ENCODE peak calls at places on chromosome 18, in seven cellular contexts. G is IMR-90, Q is stomach, X is right atrium auricular region, E is cardiac muscle cell, C is psoas muscle, S is BE2C. I is an unnamed sample.

GRCh38 chr18:46070683-46071614 is 1.1 kb downstream of the PSTPIP2 start:
- DNase-seq in C (no peak), S (no peak), G (no peak), E (no peak), Q (no peak), X (no peak), I (no peak)

GRCh38 chr18:76494181-76494540 is 881 bp downstream of the ZNF516 start:
- DNase-seq in Q (no peak), X (no peak), E (peak), C (peak), G (peak), S (peak), I (peak)

GRCh38 chr18:21004721-21005120 is 106.9 kb downstream of the ROCK1 start:
- DNase-seq in X (no peak), Q (no peak), G (peak), S (no peak), E (peak), C (no peak), I (peak)

GRCh38 chr18:45335644-45336043 is 279.6 kb upstream of the SLC14A2 start:
- DNase-seq in C (no peak), X (no peak), G (no peak), S (no peak), Q (no peak), E (no peak), I (no peak)

GRCh38 chr18:25067291-25068050 is 284.5 kb downstream of the ZNF521 start:
- DNase-seq in X (no peak), G (no peak), S (no peak), Q (no peak), E (no peak), C (no peak), I (no peak)

GRCh38 chr18:79570266-79571201 is 109.1 kb upstream of the CTDP1 start:
- DNase-seq in Q (no peak), S (no peak), G (peak), X (no peak), E (peak), C (peak), I (peak)

GRCh38 chr18:5937795-5938194 is 42.5 kb upstream of the TMEM200C start:
- DNase-seq in Q (no peak), S (no peak), C (no peak), G (no peak), E (no peak), X (no peak), I (no peak)

GRCh38 chr18:47180765-47181164 is 4.6 kb upstream of the IER3IP1 start:
- DNase-seq in X (no peak), C (no peak), E (no peak), Q (no peak), G (no peak), S (no peak), I (no peak)

DNA sequence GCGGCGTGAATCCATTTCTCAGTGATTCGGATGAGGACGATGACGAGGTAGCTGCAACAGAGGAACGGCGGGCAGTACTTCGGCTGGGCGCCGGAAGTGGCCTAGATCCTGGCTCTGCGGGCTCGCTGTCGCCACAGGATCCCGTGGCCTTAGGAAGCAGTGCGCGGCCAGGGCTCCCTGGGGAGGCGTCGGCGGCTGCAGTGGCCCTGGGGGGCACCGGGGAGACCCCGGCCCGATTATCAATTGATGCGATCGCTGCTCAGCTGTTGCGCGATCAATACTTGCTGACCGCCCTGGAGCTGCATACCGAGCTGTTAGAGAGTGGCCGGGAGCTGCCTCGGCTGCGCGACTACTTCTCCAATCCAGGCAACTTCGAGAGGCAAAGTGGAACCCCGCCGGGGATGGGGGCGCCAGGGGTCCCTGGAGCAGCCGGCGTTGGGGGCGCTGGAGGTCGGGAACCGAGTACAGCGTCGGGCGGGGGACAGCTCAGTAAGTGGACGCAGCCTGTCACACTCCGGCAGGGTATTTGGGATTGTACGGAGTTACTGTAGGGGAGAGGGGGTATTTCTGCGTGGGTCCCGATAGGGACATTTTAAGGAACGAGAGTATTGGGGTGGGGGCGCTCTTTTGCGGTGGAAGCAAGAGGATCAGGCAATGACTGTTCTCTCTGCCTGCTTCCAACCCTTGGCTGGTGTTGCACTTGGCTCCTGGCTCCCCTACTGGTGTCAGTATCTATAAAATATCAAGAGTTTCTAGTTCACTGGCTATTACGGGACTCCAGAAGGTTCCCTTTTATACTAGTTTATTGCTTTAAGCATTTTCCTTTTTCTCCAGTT is 706 bp downstream of the RELCH start:
- DNase-seq in S (peak), X (no peak), Q (peak), G (peak), C (peak), E (peak), I (peak)
- TF ChIP-seq CTCF in S (peak), X (no peak), Q (peak), G (peak), C (no peak), E (no peak), I (peak)

GRCh38 chr18:34978533-34978893 is 62.7 kb upstream of the MAPRE2 start:
- DNase-seq in Q (no peak), X (no peak), G (no peak), C (no peak), S (no peak), E (no peak), I (no peak)

GRCh38 chr18:34976899-34977786 is 64.1 kb upstream of the MAPRE2 start:
- DNase-seq in C (peak), Q (peak), E (peak), X (peak), S (peak), G (peak), I (no peak)

GRCh38 chr18:34976534-34976898 is 64.7 kb upstream of the MAPRE2 start:
- DNase-seq in G (no peak), S (no peak), C (no peak), E (no peak), Q (no peak), X (peak), I (no peak)

GRCh38 chr18:34978953-34979608 is 62.1 kb upstream of the MAPRE2 start:
- DNase-seq in G (peak), C (peak), Q (peak), X (peak), E (peak), S (peak), I (peak)

DNA sequence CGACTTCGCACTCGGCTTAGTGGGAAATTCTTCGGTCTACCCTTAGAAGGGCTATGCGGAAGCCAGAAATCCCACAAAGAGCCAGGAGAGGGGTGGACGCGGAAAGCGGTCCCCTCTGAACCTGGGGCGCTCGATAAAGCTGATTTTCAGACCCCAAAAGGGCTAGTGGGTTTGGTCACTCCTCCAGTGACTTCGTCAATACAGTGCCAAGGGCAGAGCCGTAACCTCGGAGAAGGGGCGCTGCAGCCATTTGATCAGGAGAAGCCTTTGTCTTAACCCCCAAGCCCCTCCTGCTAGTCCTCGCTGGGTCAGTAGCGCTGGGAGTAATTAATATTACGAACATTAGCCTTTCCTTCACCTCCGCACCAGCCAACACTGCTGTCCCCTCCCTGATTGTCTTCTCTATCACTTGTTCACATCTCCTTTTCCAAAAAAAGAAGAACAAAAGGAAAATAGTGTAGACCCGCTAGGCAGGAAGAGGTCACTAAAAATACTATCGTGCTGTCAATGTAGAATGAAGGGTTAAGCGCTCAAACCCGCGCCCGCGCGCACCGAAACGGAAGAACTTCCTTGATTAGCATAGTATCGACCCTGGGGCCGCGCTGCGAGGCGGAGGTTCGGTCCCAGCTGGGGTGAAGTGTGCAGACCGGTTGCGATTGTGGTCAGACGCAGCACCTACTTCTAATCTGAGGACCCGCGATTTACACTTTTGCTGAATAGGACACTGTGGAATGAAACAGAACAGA is 63.3 kb upstream of the MAPRE2 start:
- DNase-seq in E (no peak), C (peak), Q (peak), X (peak), G (peak), S (peak), I (no peak)
- H3K4me3 ChIP-seq in E (peak), C (peak), Q (peak), X (peak), G (peak), S (peak), I (peak)

GRCh38 chr18:48875942-48876511 is 74.7 kb downstream of the SMAD7 start:
- DNase-seq in G (no peak), X (no peak), S (peak), Q (no peak), E (no peak), C (no peak), I (peak)
- TF ChIP-seq CTCF in G (no peak), X (no peak), S (peak), Q (no peak), E (no peak), C (no peak), I (peak)

GRCh38 chr18:3499498-3499897 is 49.5 kb downstream of the TGIF1 start:
- DNase-seq in X (no peak), S (no peak), G (no peak), Q (no peak), E (peak), C (no peak), I (peak)
- H3K4me3 ChIP-seq in X (peak), S (peak), G (peak), Q (peak), E (peak), C (peak), I (peak)

DNA sequence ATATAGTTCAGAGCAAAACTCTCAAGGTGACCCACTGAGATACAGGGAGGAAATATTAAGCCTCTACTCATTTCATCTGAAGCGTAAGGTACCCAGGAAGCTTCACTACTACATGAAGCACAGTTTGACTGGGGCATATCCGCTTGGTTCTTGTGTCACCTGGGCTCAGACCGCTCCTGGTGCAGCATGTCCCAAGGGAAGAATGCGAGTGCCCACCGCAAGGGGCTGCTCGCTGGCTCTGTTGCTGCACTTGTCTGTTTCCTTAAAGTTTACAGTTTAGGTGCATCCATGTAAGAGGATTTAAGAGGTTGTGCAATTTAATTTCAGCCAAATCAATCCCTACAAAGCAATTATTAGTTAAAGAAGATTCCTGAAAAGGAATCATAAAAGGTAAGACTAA is 507.8 kb downstream of the FBXO15 start:
- DNase-seq in E (no peak), C (no peak), X (no peak), Q (no peak), S (no peak), G (no peak), I (no peak)
- TF ChIP-seq CTCF in E (no peak), C (no peak), X (no peak), Q (no peak), S (no peak), G (no peak), I (no peak)

GRCh38 chr18:12030667-12031066 is 49.4 kb downstream of the IMPA2 start:
- DNase-seq in G (no peak), X (no peak), C (no peak), E (no peak), Q (no peak), S (no peak), I (no peak)
- H3K4me3 ChIP-seq in G (no peak), X (no peak), C (no peak), E (no peak), Q (no peak), S (no peak), I (no peak)

GRCh38 chr18:36762074-36762473 is 66.7 kb downstream of the TPGS2 start:
- DNase-seq in Q (no peak), C (no peak), S (no peak), G (peak), X (no peak), E (no peak), I (no peak)

GRCh38 chr18:36759167-36759776 is 69.5 kb downstream of the TPGS2 start:
- DNase-seq in X (no peak), Q (no peak), C (no peak), G (no peak), S (no peak), E (no peak), I (no peak)

GRCh38 chr18:36760598-36760997 is 68.2 kb downstream of the TPGS2 start:
- DNase-seq in Q (no peak), X (no peak), E (no peak), C (no peak), S (no peak), G (no peak), I (no peak)

GRCh38 chr18:36758623-36759022 is 70.2 kb downstream of the TPGS2 start:
- DNase-seq in Q (no peak), G (peak), C (no peak), X (no peak), E (no peak), S (no peak), I (no peak)

DNA sequence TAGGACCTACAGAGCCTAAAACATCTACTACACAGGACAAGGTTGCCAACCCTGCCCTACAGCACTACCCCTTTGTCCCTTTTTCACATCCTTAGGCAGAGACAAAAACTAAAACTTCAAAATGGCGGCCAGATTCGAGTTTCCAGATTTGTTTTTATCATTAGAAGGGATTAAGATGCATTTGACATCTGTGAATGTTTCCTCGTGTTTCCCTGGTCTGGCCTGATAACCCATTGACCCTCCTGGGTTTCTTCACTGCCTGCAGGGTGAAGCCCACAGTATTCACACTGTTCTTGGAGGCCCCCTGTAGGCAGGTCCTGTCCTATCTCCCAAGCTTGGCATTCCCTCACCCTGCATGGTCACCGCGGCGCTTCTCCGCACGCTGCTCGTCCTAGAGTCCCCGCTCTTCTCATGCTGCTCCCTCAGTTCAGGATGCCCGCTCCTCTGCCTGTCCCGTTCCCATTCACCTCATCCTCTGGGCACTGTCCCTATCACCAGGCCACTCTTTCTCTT is 67.6 kb downstream of the TPGS2 start:
- DNase-seq in C (no peak), E (no peak), X (no peak), G (no peak), Q (no peak), S (no peak), I (no peak)
- TF ChIP-seq CTCF in C (no peak), E (peak), X (no peak), G (no peak), Q (no peak), S (no peak), I (no peak)